ENCODE peak calls at places on chromosome 15, in five cellular contexts. One of them, this sample, is unnamed.

GRCh38 chr15:98888839-98889479 is 118.6 kb downstream of the PGPEP1L start:
- DNase-seq in tibial nerve: no peak
- DNase-seq in heart left ventricle: no peak
- DNase-seq in HFF-Myc: no peak
- DNase-seq in fibroblast of lung: peak
- DNase-seq in this sample: peak

GRCh38 chr15:71791975-71792374 is 18.4 kb upstream of the NR2E3 start:
- DNase-seq in tibial nerve: no peak
- DNase-seq in heart left ventricle: no peak
- DNase-seq in HFF-Myc: no peak
- DNase-seq in fibroblast of lung: no peak
- DNase-seq in this sample: no peak

GRCh38 chr15:64247535-64247905 is 84.7 kb upstream of the PPIB start:
- DNase-seq in tibial nerve: no peak
- DNase-seq in heart left ventricle: no peak
- DNase-seq in HFF-Myc: no peak
- DNase-seq in fibroblast of lung: no peak
- DNase-seq in this sample: no peak

GRCh38 chr15:57555270-57555669 is 36.4 kb upstream of the MYZAP start:
- DNase-seq in tibial nerve: no peak
- DNase-seq in heart left ventricle: no peak
- DNase-seq in HFF-Myc: peak
- DNase-seq in fibroblast of lung: peak
- DNase-seq in this sample: peak

GRCh38 chr15:90829942-90830440 is 38.4 kb upstream of the FURIN start:
- DNase-seq in tibial nerve: peak
- DNase-seq in heart left ventricle: no peak
- DNase-seq in HFF-Myc: no peak
- DNase-seq in fibroblast of lung: no peak
- DNase-seq in this sample: no peak

GRCh38 chr15:48366574-48367312 is 35.5 kb downstream of the DUT start:
- DNase-seq in tibial nerve: peak
- DNase-seq in heart left ventricle: peak
- DNase-seq in HFF-Myc: no peak
- DNase-seq in fibroblast of lung: peak
- DNase-seq in this sample: no peak

GRCh38 chr15:34802371-34802770 is 7.0 kb upstream of the ACTC1 start:
- DNase-seq in tibial nerve: no peak
- DNase-seq in heart left ventricle: no peak
- DNase-seq in HFF-Myc: no peak
- DNase-seq in fibroblast of lung: no peak
- DNase-seq in this sample: no peak

GRCh38 chr15:75928680-75929608 is 25.3 kb downstream of the FBXO22 start:
- DNase-seq in tibial nerve: no peak
- DNase-seq in heart left ventricle: no peak
- DNase-seq in HFF-Myc: no peak
- DNase-seq in fibroblast of lung: peak
- DNase-seq in this sample: no peak

GRCh38 chr15:38688761-38689160 is 124.1 kb upstream of the RASGRP1 start:
- DNase-seq in tibial nerve: no peak
- DNase-seq in heart left ventricle: no peak
- DNase-seq in HFF-Myc: no peak
- DNase-seq in fibroblast of lung: no peak
- DNase-seq in this sample: no peak

GRCh38 chr15:101459579-101460300 is 29.8 kb downstream of the PCSK6 start:
- DNase-seq in tibial nerve: no peak
- DNase-seq in heart left ventricle: no peak
- DNase-seq in HFF-Myc: no peak
- DNase-seq in fibroblast of lung: no peak
- DNase-seq in this sample: no peak

GRCh38 chr15:40367038-40367672 is 9.1 kb downstream of the DISP2 start:
- DNase-seq in tibial nerve: no peak
- DNase-seq in heart left ventricle: peak
- DNase-seq in HFF-Myc: no peak
- DNase-seq in fibroblast of lung: no peak
- DNase-seq in this sample: no peak

GRCh38 chr15:73134196-73134595 is 81.9 kb downstream of the NEO1 start:
- DNase-seq in tibial nerve: no peak
- DNase-seq in heart left ventricle: no peak
- DNase-seq in HFF-Myc: no peak
- DNase-seq in fibroblast of lung: no peak
- DNase-seq in this sample: no peak

GRCh38 chr15:58564967-58565366 is 133.2 kb downstream of the LIPC start:
- DNase-seq in tibial nerve: no peak
- DNase-seq in heart left ventricle: no peak
- DNase-seq in HFF-Myc: no peak
- DNase-seq in fibroblast of lung: no peak
- DNase-seq in this sample: no peak
- H3K4me3 ChIP-seq in tibial nerve: no peak
- H3K4me3 ChIP-seq in heart left ventricle: no peak
- H3K4me3 ChIP-seq in HFF-Myc: no peak
- H3K4me3 ChIP-seq in fibroblast of lung: no peak
- H3K4me3 ChIP-seq in this sample: no peak

GRCh38 chr15:41881925-41882688 is 11.7 kb downstream of the SPTBN5 start:
- DNase-seq in tibial nerve: no peak
- DNase-seq in heart left ventricle: peak
- DNase-seq in HFF-Myc: no peak
- DNase-seq in fibroblast of lung: peak
- DNase-seq in this sample: no peak
- H3K4me3 ChIP-seq in tibial nerve: no peak
- H3K4me3 ChIP-seq in heart left ventricle: no peak
- H3K4me3 ChIP-seq in HFF-Myc: no peak
- H3K4me3 ChIP-seq in fibroblast of lung: no peak
- H3K4me3 ChIP-seq in this sample: no peak

GRCh38 chr15:67137951-67138935 is 72.8 kb downstream of the SMAD3 start:
- DNase-seq in tibial nerve: no peak
- DNase-seq in heart left ventricle: no peak
- DNase-seq in HFF-Myc: no peak
- DNase-seq in fibroblast of lung: no peak
- DNase-seq in this sample: no peak
- H3K4me3 ChIP-seq in tibial nerve: no peak
- H3K4me3 ChIP-seq in heart left ventricle: no peak
- H3K4me3 ChIP-seq in HFF-Myc: no peak
- H3K4me3 ChIP-seq in fibroblast of lung: peak
- H3K4me3 ChIP-seq in this sample: no peak

DNA sequence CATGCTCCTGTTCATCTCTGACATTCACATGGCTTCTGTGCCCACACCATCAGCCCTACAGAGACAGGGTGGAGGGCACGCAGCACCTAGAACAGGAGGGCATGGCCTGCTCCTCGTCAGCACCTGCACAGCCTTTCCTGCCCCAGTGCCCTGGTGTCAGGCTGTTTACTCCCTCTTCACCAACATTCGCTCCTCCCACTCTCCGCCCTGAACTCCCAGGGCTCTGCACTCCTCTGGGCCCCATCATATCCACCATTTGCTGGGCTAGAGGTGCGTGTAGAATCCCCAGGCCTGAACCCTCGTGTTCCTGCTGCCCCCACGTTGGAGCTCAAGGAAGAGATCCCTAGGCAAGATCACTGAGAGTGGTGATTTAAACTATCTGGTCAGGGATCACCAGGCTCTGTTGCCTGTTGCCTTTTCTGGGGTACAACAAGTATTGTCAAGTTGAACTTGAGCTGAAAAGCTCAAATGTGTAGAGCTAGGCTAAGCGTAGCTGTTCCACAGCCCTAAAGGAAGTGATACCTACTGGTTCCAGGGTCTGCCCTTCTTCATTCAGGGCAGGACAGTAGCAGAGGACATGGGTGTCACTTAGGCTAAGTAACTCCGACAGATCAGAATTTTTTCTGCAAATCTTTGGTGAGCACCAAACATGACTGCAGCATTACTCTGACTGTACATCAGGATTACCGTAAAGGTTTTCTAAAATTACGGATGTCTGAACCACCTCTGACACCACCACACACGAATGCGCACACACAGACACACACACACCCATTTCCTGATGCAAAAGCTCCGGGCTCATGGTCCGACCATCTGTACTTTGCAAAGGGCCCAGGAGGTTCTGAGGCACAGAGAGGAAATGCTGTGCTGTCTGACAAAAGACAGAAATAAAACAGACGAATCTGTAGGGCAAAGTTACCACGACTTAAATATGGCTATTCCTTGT is 43.7 kb upstream of the GNB5 start:
- DNase-seq in tibial nerve: no peak
- DNase-seq in heart left ventricle: no peak
- DNase-seq in HFF-Myc: no peak
- DNase-seq in fibroblast of lung: no peak
- DNase-seq in this sample: no peak
- H3K4me3 ChIP-seq in tibial nerve: no peak
- H3K4me3 ChIP-seq in heart left ventricle: no peak
- H3K4me3 ChIP-seq in HFF-Myc: no peak
- H3K4me3 ChIP-seq in fibroblast of lung: no peak
- H3K4me3 ChIP-seq in this sample: no peak